ENCODE peak calls at places on chromosomes 6 and 20, in ten cellular contexts. H, G, B, L, Z, F, W, A, D and O are unnamed samples.

GRCh38 chr6:34272022-34272926 is 23.5 kb upstream of the SMIM29 start:
- DNase-seq in L (no peak), H (peak; percentile 67), D (no peak), Z (no peak), A (no peak), B (no peak), F (no peak), G (no peak), W (no peak), O (peak; percentile 72)

GRCh38 chr6:35590622-35591066 is 77.9 kb upstream of the TULP1 start:
- DNase-seq in F (peak; percentile 80), D (no peak), W (peak; percentile 20), B (no peak), A (no peak), Z (no peak), L (no peak), H (no peak), G (peak; percentile 45), O (no peak)

GRCh38 chr6:93389192-93389591 is 30.2 kb downstream of the EPHA7 start:
- DNase-seq in B (no peak), D (no peak), F (no peak), W (no peak), A (no peak), Z (no peak), H (no peak), G (no peak), L (no peak), O (no peak)

GRCh38 chr6:118495639-118496296 is 52.3 kb upstream of the PLN start:
- DNase-seq in L (no peak), G (no peak), B (peak; percentile 5), A (no peak), D (no peak), W (no peak), H (no peak), F (peak; percentile 89), Z (no peak), O (no peak)

GRCh38 chr6:2911171-2911570 is 8.1 kb upstream of the SERPINB9 start:
- DNase-seq in G (no peak), L (no peak), A (no peak), Z (no peak), W (no peak), H (no peak), F (peak; percentile 37), D (no peak), B (no peak), O (no peak)

GRCh38 chr20:12949429-12949980 is 59.3 kb upstream of the SPTLC3 start:
- DNase-seq in A (no peak), F (no peak), D (no peak), H (no peak), B (no peak), Z (no peak), L (no peak), W (no peak), G (no peak), O (no peak)

GRCh38 chr6:89032599-89032998 is 48.0 kb upstream of the PNRC1 start:
- DNase-seq in Z (no peak), B (no peak), F (no peak), L (no peak), W (no peak), D (no peak), A (no peak), G (peak; percentile 30), H (no peak), O (no peak)

GRCh38 chr6:93418448-93419303 is 683 bp downstream of the EPHA7 start:
- DNase-seq in A (peak; percentile 18), L (peak; percentile 21), F (peak; percentile 64), W (peak; percentile 40), G (no peak), B (no peak), D (no peak), Z (no peak), H (peak; percentile 71), O (peak; percentile 78)

GRCh38 chr20:38751360-38751976 is 3.2 kb downstream of the ACTR5 start:
- DNase-seq in W (no peak), A (peak; percentile 56), G (peak; percentile 16), D (no peak), F (no peak), L (peak; percentile 59), H (no peak), B (no peak), Z (no peak), O (no peak)

GRCh38 chr6:106256201-106256968 is 69.2 kb downstream of the ATG5 start:
- DNase-seq in H (no peak), B (peak; percentile 72), L (peak; percentile 26), D (no peak), G (peak; percentile 79), Z (no peak), A (no peak), W (no peak), F (peak; percentile 64), O (no peak)

GRCh38 chr6:169589293-169589692 is 112.5 kb downstream of the WDR27 start:
- DNase-seq in B (no peak), L (peak; percentile 31), A (no peak), H (no peak), D (no peak), W (no peak), F (peak; percentile 35), Z (no peak), G (peak; percentile 15), O (no peak)

GRCh38 chr6:94361304-94362060 is 942.1 kb upstream of the EPHA7 start:
- DNase-seq in F (no peak), G (no peak), Z (no peak), L (no peak), W (no peak), B (no peak), D (no peak), A (no peak), H (no peak), O (no peak)

GRCh38 chr6:7769702-7770101 is 43.8 kb downstream of the BMP6 start:
- DNase-seq in W (no peak), D (no peak), H (no peak), B (no peak), L (no peak), F (peak; percentile 33), Z (no peak), G (no peak), A (no peak), O (no peak)

GRCh38 chr6:15073344-15073789 is 172.5 kb upstream of the JARID2 start:
- DNase-seq in D (no peak), Z (no peak), W (peak; percentile 42), A (no peak), G (no peak), F (no peak), B (no peak), L (peak; percentile 84), H (no peak), O (no peak)

GRCh38 chr6:122783401-122783800 is 3.9 kb downstream of the FABP7 start:
- DNase-seq in L (no peak), H (no peak), G (no peak), F (no peak), W (no peak), B (no peak), A (no peak), D (no peak), Z (no peak), O (no peak)

GRCh38 chr20:62420846-62421715 is 6.3 kb downstream of the RBBP8NL start:
- DNase-seq in B (no peak), Z (no peak), G (no peak), H (no peak), D (no peak), W (no peak), F (no peak), A (peak; percentile 68), L (no peak), O (no peak)

GRCh38 chr6:107727096-107727757 is 96.9 kb downstream of the SCML4 start:
- DNase-seq in L (no peak), Z (no peak), W (no peak), H (no peak), F (no peak), G (no peak), B (no peak), A (no peak), D (no peak), O (no peak)

GRCh38 chr20:41523857-41524256 is 94.3 kb downstream of the CHD6 start:
- DNase-seq in D (no peak), A (no peak), W (no peak), G (no peak), B (no peak), H (no peak), F (no peak), L (no peak), Z (no peak), O (no peak)

GRCh38 chr6:12200025-12200424 is 90.1 kb upstream of the EDN1 start:
- DNase-seq in F (no peak), W (no peak), L (no peak), G (no peak), B (no peak), H (no peak), D (no peak), Z (no peak), A (no peak), O (no peak)

GRCh38 chr20:16314320-16314719 is 258.9 kb downstream of the KIF16B start:
- DNase-seq in G (no peak), W (no peak), B (no peak), H (no peak), F (no peak), A (no peak), Z (no peak), L (no peak), D (no peak), O (no peak)

GRCh38 chr6:150204705-150205472 is 62.0 kb downstream of the PPP1R14C start:
- DNase-seq in D (no peak), B (no peak), H (no peak), A (no peak), Z (no peak), W (no peak), G (no peak), L (no peak), F (no peak), O (no peak)

GRCh38 chr6:43987838-43988439 is 139.3 kb downstream of the MRPL14 start:
- DNase-seq in H (no peak), F (no peak), L (no peak), D (no peak), W (no peak), Z (no peak), G (no peak), A (no peak), B (no peak), O (no peak)

GRCh38 chr6:37225350-37226169 is 32.0 kb upstream of the TBC1D22B start:
- DNase-seq in Z (no peak), L (no peak), W (no peak), H (no peak), B (no peak), A (no peak), F (no peak), D (no peak), G (no peak), O (no peak)

GRCh38 chr6:154482858-154483257 is 27.6 kb downstream of the CNKSR3 start:
- DNase-seq in W (no peak), B (no peak), A (no peak), L (no peak), H (no peak), D (no peak), F (peak; percentile 58), Z (no peak), G (no peak), O (no peak)

GRCh38 chr6:41634657-41635056 is 3.6 kb upstream of the MDFI start:
- DNase-seq in B (no peak), L (no peak), H (no peak), A (no peak), W (no peak), F (no peak), Z (peak; percentile 43), D (no peak), G (no peak), O (no peak)

GRCh38 chr20:29876911-29877285 is 1380.6 kb upstream of the DEFB115 start:
- DNase-seq in Z (no peak), G (no peak), L (no peak), A (no peak), B (no peak), D (no peak), H (no peak), F (no peak), W (no peak), O (peak; percentile 76)

GRCh38 chr6:158972241-158973233 is 27.5 kb downstream of the RSPH3 start:
- DNase-seq in G (peak; percentile 35), D (no peak), Z (peak; percentile 34), F (peak; percentile 55), H (peak; percentile 42), W (no peak), A (peak; percentile 12), B (peak; percentile 31), L (peak; percentile 45), O (no peak)

GRCh38 chr20:57048027-57048869 is 218.2 kb downstream of the BMP7 start:
- DNase-seq in A (peak; percentile 72), W (peak; percentile 12), F (no peak), Z (peak; percentile 2), B (no peak), G (peak; percentile 69), D (no peak), L (no peak), H (peak; percentile 87), O (no peak)